ENCODE peak calls at places on chromosomes 11 and 22, in seven cellular contexts. H is caudate nucleus; O is CD4-positive, CD25-positive, alpha-beta regulatory T cell; B is heart left ventricle; U is kidney; N is pancreas; W is activated CD4-positive, alpha-beta T cell treated with anti-CD3 and anti-CD28 coated beads, Interleukin-2, amount 50 U/mL, for 1 hour. E is an unnamed sample.

GRCh38 chr11:61120099-61120864 is 18.0 kb downstream of the CD5 start:
- DNase-seq in H (no peak), O (no peak), B (no peak), U (no peak), N (no peak), W (no peak), E (no peak)

GRCh38 chr22:25878933-25879332 is 136.9 kb downstream of the MYO18B start:
- DNase-seq in H (no peak), O (no peak), B (no peak), U (no peak), N (no peak), W (no peak), E (no peak)

GRCh38 chr22:19823638-19824196 is 31.0 kb downstream of the GNB1L start:
- DNase-seq in H (no peak), O (no peak), B (no peak), U (no peak), N (no peak), W (no peak), E (no peak)

GRCh38 chr11:3044004-3044403 is 13.2 kb downstream of the CARS1 start:
- DNase-seq in H (no peak), O (no peak), B (no peak), U (peak), N (no peak), W (no peak), E (no peak)

GRCh38 chr11:69368119-69368880 is 74.3 kb downstream of the MYEOV start:
- DNase-seq in H (no peak), O (no peak), B (no peak), U (no peak), N (no peak), W (no peak), E (no peak)

GRCh38 chr22:34588893-34589545 is 476.9 kb upstream of the ISX start:
- DNase-seq in H (no peak), O (no peak), B (no peak), U (peak), N (no peak), W (no peak), E (no peak)

GRCh38 chr11:111349191-111349695 is 29.8 kb downstream of the POU2AF1 start:
- DNase-seq in H (no peak), O (no peak), B (no peak), U (no peak), N (no peak), W (no peak), E (no peak)

GRCh38 chr11:96154802-96155520 is 188.0 kb downstream of the MAML2 start:
- DNase-seq in H (no peak), O (no peak), B (no peak), U (no peak), N (no peak), W (no peak), E (no peak)

GRCh38 chr22:43829448-43829821 is 17.3 kb upstream of the EFCAB6 start:
- DNase-seq in H (no peak), O (no peak), B (peak), U (peak), N (peak), W (no peak), E (no peak)

GRCh38 chr11:16184588-16184987 is 171.8 kb downstream of the SOX6 start:
- DNase-seq in H (no peak), O (no peak), B (no peak), U (no peak), N (no peak), W (no peak), E (no peak)

GRCh38 chr11:120974466-120974865 is 49.4 kb upstream of the TBCEL start:
- DNase-seq in H (no peak), O (no peak), B (no peak), U (no peak), N (no peak), W (no peak), E (no peak)

GRCh38 chr22:40553014-40553579 is 83.4 kb downstream of the MRTFA start:
- DNase-seq in H (no peak), O (no peak), B (no peak), U (no peak), N (no peak), W (no peak), E (no peak)